ENCODE peak calls at places on chromosomes 6 and 20, in nine cellular contexts. G is vagina, Y is cardiac muscle cell, M is GM06990, I is Peyer's patch, N is fibroblast of the aortic adventitia, E is dorsolateral prefrontal cortex, Q is tibial artery, R is mammary epithelial cell. P is an unnamed sample.

GRCh38 chr20:46573788-46574581 is 23.5 kb upstream of the OCSTAMP start:
- DNase-seq in G (no peak), I (no peak), E (no peak), N (no peak), Y (no peak), M (no peak), Q (no peak), R (no peak), P (no peak)

GRCh38 chr20:63032861-63033634 is 26.3 kb upstream of the BHLHE23 start:
- DNase-seq in G (no peak), I (peak), Y (peak), E (no peak), N (no peak), M (peak), Q (no peak), R (no peak), P (no peak)

GRCh38 chr6:21808045-21808470 is 214.5 kb downstream of the SOX4 start:
- DNase-seq in I (no peak), Q (no peak), Y (no peak), G (no peak), E (no peak), R (peak), M (no peak), N (peak), P (peak)

GRCh38 chr6:49775043-49775442 is 12.0 kb downstream of the PGK2 start:
- DNase-seq in M (no peak), R (no peak), I (no peak), Y (no peak), N (no peak), G (no peak), Q (no peak), E (no peak), P (no peak)

GRCh38 chr6:17417817-17418216 is 24.4 kb downstream of the CAP2 start:
- DNase-seq in M (no peak), Y (peak), N (peak), Q (no peak), G (no peak), E (no peak), R (peak), I (no peak), P (peak)

GRCh38 chr20:43191946-43192847 is 2.5 kb upstream of the PTPRT start:
- DNase-seq in E (no peak), I (no peak), R (no peak), Y (peak), G (no peak), Q (no peak), N (no peak), M (no peak), P (no peak)

GRCh38 chr6:36121752-36122494 is 8.4 kb upstream of the MAPK13 start:
- DNase-seq in G (peak), Q (peak), E (no peak), R (no peak), Y (no peak), M (no peak), N (no peak), I (no peak), P (no peak)

GRCh38 chr6:2961971-2962370 is 9.4 kb downstream of the SERPINB6 start:
- DNase-seq in N (no peak), R (no peak), I (peak), E (no peak), Y (no peak), M (no peak), Q (no peak), G (no peak), P (no peak)

GRCh38 chr20:6882911-6883310 is 115.4 kb downstream of the BMP2 start:
- DNase-seq in N (peak), R (peak), E (no peak), Q (no peak), I (no peak), G (no peak), Y (no peak), M (no peak), P (peak)

GRCh38 chr6:34093854-34094430 is 51.9 kb downstream of the GRM4 start:
- DNase-seq in Q (no peak), I (no peak), N (no peak), E (no peak), G (no peak), R (no peak), M (no peak), Y (no peak), P (no peak)

GRCh38 chr6:51820555-51820954 is 266.9 kb downstream of the PKHD1 start:
- DNase-seq in N (no peak), R (no peak), Y (peak), M (no peak), G (no peak), E (no peak), I (no peak), Q (no peak), P (no peak)

GRCh38 chr6:156890627-156891300 is 113.6 kb downstream of the ARID1B start:
- DNase-seq in N (peak), G (no peak), E (no peak), M (no peak), I (no peak), R (peak), Y (no peak), Q (no peak), P (no peak)

GRCh38 chr6:56652994-56653393 is 10.3 kb upstream of the DST start:
- DNase-seq in R (peak), E (no peak), G (no peak), I (no peak), Q (no peak), M (no peak), N (peak), Y (no peak), P (peak)

GRCh38 chr6:125104425-125104824 is 49.1 kb upstream of the TPD52L1 start:
- DNase-seq in Y (peak), Q (no peak), E (no peak), R (peak), G (no peak), I (no peak), M (no peak), N (peak), P (peak)

GRCh38 chr20:25676164-25676809 is 20.4 kb downstream of the ZNF337 start:
- DNase-seq in Y (no peak), M (no peak), N (peak), E (no peak), I (no peak), Q (no peak), R (peak), G (no peak), P (peak)

GRCh38 chr20:54293526-54293925 is 85.6 kb downstream of the PFDN4 start:
- DNase-seq in R (no peak), I (no peak), M (no peak), E (no peak), N (peak), Q (no peak), Y (no peak), G (no peak), P (no peak)

GRCh38 chr6:35476004-35476403 is 7.8 kb downstream of the RPL10A start:
- DNase-seq in Q (no peak), N (no peak), M (no peak), E (no peak), Y (no peak), R (no peak), G (no peak), I (no peak), P (no peak)

GRCh38 chr20:53517146-53517545 is 76.5 kb downstream of the ZNF217 start:
- DNase-seq in M (no peak), R (no peak), E (no peak), I (no peak), N (no peak), G (no peak), Q (no peak), Y (no peak), P (no peak)

GRCh38 chr6:158849899-158850806 is 31.0 kb upstream of the EZR start:
- DNase-seq in Q (no peak), E (no peak), M (no peak), G (no peak), R (peak), I (no peak), N (peak), Y (no peak), P (peak)

GRCh38 chr6:109428889-109429477 is 11.4 kb downstream of the PPIL6 start:
- DNase-seq in I (no peak), E (no peak), M (no peak), Y (no peak), R (no peak), Q (no peak), G (no peak), N (peak), P (no peak)

GRCh38 chr6:109429496-109429895 is 10.9 kb downstream of the PPIL6 start:
- DNase-seq in Y (no peak), N (no peak), I (no peak), M (no peak), Q (no peak), R (no peak), G (no peak), E (no peak), P (no peak)

GRCh38 chr6:109420751-109421150 is 19.7 kb downstream of the PPIL6 start:
- DNase-seq in N (no peak), G (no peak), Q (no peak), M (no peak), Y (no peak), E (no peak), R (peak), I (no peak), P (peak)

GRCh38 chr6:109421184-109421583 is 19.2 kb downstream of the PPIL6 start:
- DNase-seq in I (no peak), Y (no peak), R (no peak), Q (no peak), M (no peak), E (no peak), N (no peak), G (no peak), P (no peak)

GRCh38 chr6:109424946-109425345 is 15.5 kb downstream of the PPIL6 start:
- DNase-seq in G (no peak), I (no peak), R (no peak), M (no peak), Q (no peak), E (no peak), Y (no peak), N (peak), P (peak)
- H3K4me3 ChIP-seq in G (no peak), I (no peak), R (no peak), M (no peak), Q (no peak), E (no peak), Y (no peak), N (no peak), P (no peak)

GRCh38 chr6:13575377-13575775 is 975 bp downstream of the SIRT5 start:
- DNase-seq in I (no peak), G (no peak), R (no peak), Q (no peak), M (no peak), E (no peak), N (no peak), Y (no peak), P (no peak)
- TF ChIP-seq CTCF in I (peak), G (no peak), R (peak), Q (peak), M (peak), E (peak), N (peak), Y (no peak), P (no peak)

GRCh38 chr20:39641423-39641822 is 679.3 kb downstream of the DHX35 start:
- DNase-seq in N (no peak), M (no peak), Y (no peak), R (no peak), G (no peak), I (no peak), Q (no peak), E (no peak), P (no peak)

GRCh38 chr20:39640147-39640546 is 678.0 kb downstream of the DHX35 start:
- DNase-seq in G (no peak), Y (no peak), I (no peak), R (no peak), N (no peak), Q (no peak), E (no peak), M (no peak), P (no peak)

GRCh38 chr20:39633689-39634088 is 671.5 kb downstream of the DHX35 start:
- DNase-seq in I (no peak), Y (no peak), Q (no peak), G (no peak), E (no peak), R (no peak), N (no peak), M (no peak), P (no peak)

GRCh38 chr20:39643292-39643691 is 681.1 kb downstream of the DHX35 start:
- DNase-seq in N (no peak), Y (no peak), E (no peak), M (no peak), Q (no peak), G (no peak), R (no peak), I (no peak), P (no peak)

DNA sequence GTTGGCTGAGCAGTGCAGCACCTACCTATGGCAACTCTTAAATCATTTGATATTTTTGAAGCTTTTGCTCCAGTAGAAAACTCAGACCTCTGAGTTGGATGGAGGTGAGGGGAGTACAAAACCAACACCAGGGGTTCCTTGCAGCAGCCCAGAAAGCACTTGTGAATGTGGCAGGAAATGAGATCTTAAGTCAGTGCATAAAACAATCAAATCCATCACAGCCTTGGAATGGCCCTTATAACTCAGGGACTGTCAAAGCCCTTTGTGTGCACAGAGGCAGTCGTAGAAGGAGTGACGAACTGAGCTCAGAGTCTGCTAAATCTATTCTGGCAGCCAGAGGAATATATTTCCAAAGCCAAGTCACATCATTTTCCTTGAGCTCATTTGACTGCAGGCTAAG is 676.5 kb downstream of the DHX35 start:
- DNase-seq in E (no peak), I (no peak), Q (no peak), R (no peak), Y (no peak), G (no peak), M (no peak), N (no peak), P (no peak)
- H3K4me3 ChIP-seq in E (no peak), I (no peak), Q (no peak), R (no peak), Y (no peak), G (no peak), M (no peak), N (no peak), P (no peak)

DNA sequence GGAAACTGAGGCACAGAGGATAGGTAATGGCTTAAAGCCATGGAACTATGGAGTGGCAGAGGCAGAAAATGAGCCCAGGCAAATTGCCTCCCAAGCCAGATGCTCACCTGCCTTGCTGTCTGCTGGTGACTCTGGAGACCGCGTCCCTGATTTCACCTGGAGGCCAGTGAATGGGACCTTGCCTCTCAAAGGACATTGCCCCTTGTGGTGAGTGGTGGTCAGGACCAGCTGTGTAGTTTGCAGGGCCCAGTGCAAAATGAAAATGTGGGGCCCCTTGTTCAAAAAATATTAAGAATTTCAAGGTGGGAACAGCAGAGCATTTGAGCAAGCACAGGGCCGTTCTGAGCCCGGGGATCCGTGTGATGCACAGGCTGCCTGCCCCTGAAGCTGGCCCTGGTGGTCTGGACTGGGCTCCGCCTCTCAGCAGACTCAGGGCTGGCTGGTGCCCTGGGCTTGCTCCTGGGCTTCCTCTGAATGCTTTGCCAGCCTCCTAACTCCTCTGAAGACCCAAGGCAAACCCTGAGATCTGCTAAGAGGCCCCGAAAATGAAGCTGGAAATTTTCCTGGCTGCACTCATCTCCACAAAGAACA is 19.8 kb upstream of the KCNG1 start:
- DNase-seq in N (no peak), R (no peak), E (no peak), M (no peak), G (no peak), Q (no peak), Y (no peak), I (no peak), P (no peak)
- TF ChIP-seq CTCF in N (peak), R (no peak), E (no peak), M (no peak), G (no peak), Q (no peak), Y (peak), I (no peak), P (peak)

GRCh38 chr6:135179920-135180457 is 1.1 kb upstream of the MYB start:
- DNase-seq in N (peak), G (no peak), Y (no peak), Q (no peak), I (no peak), R (no peak), M (peak), E (no peak), P (no peak)
- H3K4me3 ChIP-seq in N (peak), G (peak), Y (peak), Q (peak), I (peak), R (no peak), M (peak), E (peak), P (no peak)

DNA sequence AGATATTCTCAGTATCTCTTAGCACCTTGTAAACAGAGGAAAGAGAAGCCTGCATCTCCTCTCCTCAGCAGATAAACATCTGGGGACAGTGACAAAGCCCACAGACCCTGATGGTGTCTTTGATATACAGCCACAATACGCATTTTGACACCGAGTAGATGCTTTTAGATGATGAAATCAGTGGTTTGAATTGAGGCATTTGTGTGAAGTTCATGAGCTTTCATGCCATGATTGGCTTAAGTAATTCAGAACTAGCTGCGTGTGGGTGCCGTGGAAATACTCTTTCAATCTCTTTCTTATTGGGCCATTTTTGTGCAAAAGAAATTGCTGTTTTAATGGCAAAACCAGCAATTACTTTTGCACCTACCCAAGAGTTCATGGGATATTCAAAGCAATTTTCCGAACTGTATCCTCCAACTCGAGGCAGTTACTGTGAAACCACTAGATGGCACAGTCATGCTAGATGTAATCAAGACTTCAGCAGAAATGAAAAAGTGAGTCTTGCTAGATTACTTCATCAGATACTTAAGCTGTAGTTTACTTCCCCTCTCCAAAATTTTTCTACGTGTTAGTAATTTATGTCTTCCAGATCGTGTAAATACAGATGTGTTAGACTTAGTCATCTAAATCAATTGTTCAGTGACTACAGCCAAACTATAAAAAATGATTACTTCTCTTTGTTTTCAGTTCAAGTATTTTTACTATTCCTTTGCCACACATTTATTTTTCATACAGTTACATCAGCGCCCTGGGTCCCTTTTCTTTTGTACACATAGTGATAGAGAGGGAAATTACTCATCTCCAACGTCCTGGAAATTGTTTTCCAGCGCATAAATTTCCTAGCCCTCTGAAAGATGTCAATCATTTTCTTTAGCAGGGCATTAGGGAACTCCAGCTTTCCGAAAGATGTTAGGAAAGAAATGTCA is 49.4 kb downstream of the IYD start:
- DNase-seq in I (no peak), Q (no peak), Y (peak), N (peak), E (no peak), M (peak), R (peak), G (no peak), P (peak)
- TF ChIP-seq CTCF in I (peak), Q (peak), Y (peak), N (peak), E (peak), M (peak), R (peak), G (peak), P (peak)

DNA sequence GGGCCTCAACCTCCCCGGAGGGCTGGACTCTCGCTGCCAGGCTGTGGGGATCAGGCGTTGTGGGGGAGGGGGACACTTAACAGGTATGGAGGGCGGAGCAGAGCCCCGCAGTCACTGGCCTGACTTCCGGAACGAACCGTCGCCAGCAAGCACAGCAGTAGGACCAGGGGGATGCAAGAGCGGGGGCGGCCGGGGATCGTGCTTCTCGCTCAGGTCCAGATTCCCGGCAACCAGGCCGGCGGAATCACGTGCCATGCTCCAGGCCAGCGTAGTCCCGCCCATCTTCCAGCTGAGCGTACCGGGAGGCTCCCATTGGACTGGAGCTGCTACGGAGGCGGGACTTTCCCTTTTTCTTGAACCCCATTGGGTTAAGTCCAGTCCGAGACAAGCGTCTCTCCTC is 10.0 kb upstream of the POU5F1 start:
- DNase-seq in Y (no peak), G (no peak), N (peak), Q (peak), R (no peak), M (peak), E (no peak), I (no peak), P (no peak)
- H3K4me3 ChIP-seq in Y (no peak), G (no peak), N (peak), Q (peak), R (no peak), M (peak), E (peak), I (peak), P (peak)

GRCh38 chr6:88013554-88013953 is 34.1 kb upstream of the SPACA1 start:
- DNase-seq in I (no peak), N (no peak), Y (no peak), E (no peak), G (no peak), M (no peak), R (no peak), Q (no peak), P (no peak)
- TF ChIP-seq CTCF in I (no peak), N (no peak), Y (no peak), E (no peak), G (no peak), M (peak), R (peak), Q (no peak), P (no peak)

GRCh38 chr6:85435872-85436271 is 14.0 kb upstream of the NT5E start:
- DNase-seq in G (no peak), M (no peak), I (no peak), Y (no peak), Q (no peak), N (no peak), R (no peak), E (no peak), P (no peak)
- H3K4me3 ChIP-seq in G (no peak), M (no peak), I (no peak), Y (no peak), Q (no peak), N (no peak), R (no peak), E (no peak), P (no peak)

DNA sequence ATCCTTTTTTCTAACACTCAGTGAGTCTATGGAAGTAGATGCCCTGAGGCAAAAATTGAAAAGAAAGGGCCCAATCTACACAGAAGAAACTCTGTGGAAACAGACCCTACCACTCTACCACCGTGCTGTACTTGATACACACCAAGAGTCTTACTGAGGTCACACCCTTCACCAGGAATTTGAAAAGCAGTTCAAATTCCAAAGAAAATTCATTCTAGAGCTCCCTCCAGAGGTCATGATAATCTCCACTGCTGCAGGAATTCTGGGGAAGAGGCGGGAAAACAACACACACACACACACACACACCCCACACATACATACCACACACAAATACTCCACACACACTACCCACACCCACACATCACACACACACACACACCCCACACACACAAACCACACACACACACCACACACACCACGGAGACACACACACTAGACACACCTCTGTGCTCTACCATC is 336.8 kb downstream of the HDGFL1 start:
- DNase-seq in G (no peak), Y (peak), R (peak), E (no peak), I (no peak), Q (no peak), N (peak), M (no peak), P (peak)
- TF ChIP-seq CTCF in G (no peak), Y (peak), R (peak), E (no peak), I (peak), Q (peak), N (peak), M (no peak), P (peak)

P was measured in bronchial epithelial cell.